ENCODE peak calls at places on chromosomes 2 and 18, in nine cellular contexts. N, R, J, H, D, Z, A, F and K are unnamed samples.

GRCh38 chr2:10750610-10751009 is 29.2 kb downstream of the ATP6V1C2 start:
- DNase-seq in J (no peak), H (no peak), D (no peak), N (peak), A (no peak), F (peak), R (no peak), Z (no peak), K (no peak)

GRCh38 chr2:234286956-234287355 is 209.9 kb downstream of the ARL4C start:
- DNase-seq in N (no peak), Z (no peak), J (no peak), A (no peak), D (no peak), R (no peak), F (no peak), H (no peak), K (no peak)

GRCh38 chr18:36627616-36628015 is 201.2 kb downstream of the TPGS2 start:
- DNase-seq in J (no peak), F (peak), N (peak), H (no peak), A (no peak), D (no peak), Z (no peak), R (no peak), K (peak)

GRCh38 chr2:192498747-192499146 is 304.0 kb upstream of the TMEFF2 start:
- DNase-seq in H (no peak), R (no peak), D (no peak), J (no peak), F (no peak), Z (no peak), N (no peak), A (no peak), K (no peak)

GRCh38 chr18:75162467-75162866 is 46.5 kb downstream of the PTGR3 start:
- DNase-seq in F (peak), N (peak), D (peak), R (peak), Z (peak), H (no peak), A (no peak), J (no peak), K (no peak)

GRCh38 chr18:3321133-3321812 is 59.3 kb downstream of the MYL12B start:
- DNase-seq in A (peak), Z (peak), J (no peak), N (peak), R (peak), D (no peak), H (no peak), F (peak), K (peak)

GRCh38 chr2:106120432-106120831 is 73.7 kb downstream of the UXS1 start:
- DNase-seq in F (no peak), R (peak), J (no peak), A (no peak), H (no peak), Z (no peak), D (no peak), N (no peak), K (no peak)

GRCh38 chr18:76657428-76657827 is 162.4 kb upstream of the ZNF516 start:
- DNase-seq in F (no peak), A (no peak), J (no peak), R (no peak), Z (no peak), D (no peak), H (no peak), N (no peak), K (peak)

GRCh38 chr18:61973273-61974115 is 80.7 kb upstream of the RNF152 start:
- DNase-seq in H (no peak), Z (no peak), J (no peak), A (no peak), D (no peak), F (no peak), R (no peak), N (no peak), K (no peak)

GRCh38 chr2:147916067-147916466 is 71.2 kb downstream of the ACVR2A start:
- DNase-seq in D (no peak), A (no peak), N (no peak), J (no peak), R (no peak), Z (no peak), F (no peak), H (no peak), K (no peak)

GRCh38 chr2:147909178-147909577 is 64.3 kb downstream of the ACVR2A start:
- DNase-seq in Z (no peak), D (no peak), A (no peak), J (no peak), F (no peak), H (no peak), R (no peak), N (no peak), K (no peak)

GRCh38 chr2:147910990-147911473 is 66.2 kb downstream of the ACVR2A start:
- DNase-seq in R (no peak), A (peak), F (peak), N (peak), D (peak), Z (peak), H (no peak), J (no peak), K (peak)

GRCh38 chr2:147916723-147917122 is 71.9 kb downstream of the ACVR2A start:
- DNase-seq in F (no peak), J (no peak), A (no peak), R (no peak), N (no peak), H (no peak), Z (no peak), D (no peak), K (no peak)

GRCh38 chr2:147913701-147914480 is 69.1 kb downstream of the ACVR2A start:
- DNase-seq in R (no peak), J (no peak), Z (no peak), D (no peak), F (peak), A (no peak), N (peak), H (no peak), K (no peak)
- TF ChIP-seq CTCF in R (no peak), J (no peak), Z (no peak), D (no peak), F (no peak), A (no peak), N (no peak), H (no peak), K (no peak)

DNA sequence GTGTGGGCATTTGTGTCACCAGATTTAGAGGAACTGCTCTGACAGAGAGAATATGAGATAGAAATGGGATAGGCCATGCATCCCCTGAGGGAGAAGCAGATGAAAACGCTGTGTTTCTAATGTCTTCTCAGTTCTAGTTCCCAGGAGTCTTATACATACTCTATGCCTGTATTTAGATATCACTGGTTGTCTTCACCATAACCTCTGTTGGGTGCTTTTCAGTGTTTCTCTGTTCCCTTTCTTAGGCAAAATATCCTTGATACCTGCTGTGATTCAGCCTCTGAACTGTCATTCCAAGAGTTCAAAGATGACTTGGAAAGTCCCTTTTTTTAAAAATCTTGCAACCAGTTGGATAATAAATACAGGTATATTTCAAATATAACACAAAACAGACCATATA is 246.8 kb upstream of the SLC39A10 start:
- DNase-seq in R (no peak), J (no peak), D (no peak), H (no peak), N (no peak), Z (no peak), F (no peak), A (no peak), K (no peak)
- H3K4me3 ChIP-seq in R (no peak), J (no peak), D (no peak), H (no peak), N (no peak), Z (no peak), F (no peak), A (no peak), K (no peak)

DNA sequence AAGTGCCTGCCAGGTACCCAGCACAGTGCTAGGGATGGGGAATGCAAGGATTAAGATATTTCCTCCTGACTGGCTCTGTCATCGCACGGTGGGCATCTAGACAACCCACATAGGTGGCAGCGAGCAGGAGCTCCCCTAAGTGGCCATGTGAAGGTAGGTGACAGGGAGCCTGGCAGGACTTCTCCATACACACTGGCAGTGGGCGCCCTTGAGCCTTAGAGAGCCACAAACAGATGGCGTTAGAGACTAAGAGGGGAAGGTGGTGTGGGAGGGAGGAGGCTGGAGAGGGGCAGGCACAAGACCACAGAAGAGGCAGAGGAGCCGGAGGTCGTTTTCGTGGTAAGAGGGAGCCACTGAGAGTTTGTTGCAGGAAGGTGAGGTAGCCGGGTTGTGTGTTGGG is 15.2 kb downstream of the PRELID3A start:
- DNase-seq in D (no peak), H (no peak), A (no peak), F (no peak), Z (peak), N (no peak), J (no peak), R (no peak), K (no peak)
- TF ChIP-seq CTCF in D (no peak), H (no peak), A (peak), F (peak), Z (no peak), N (no peak), J (no peak), R (no peak), K (no peak)

DNA sequence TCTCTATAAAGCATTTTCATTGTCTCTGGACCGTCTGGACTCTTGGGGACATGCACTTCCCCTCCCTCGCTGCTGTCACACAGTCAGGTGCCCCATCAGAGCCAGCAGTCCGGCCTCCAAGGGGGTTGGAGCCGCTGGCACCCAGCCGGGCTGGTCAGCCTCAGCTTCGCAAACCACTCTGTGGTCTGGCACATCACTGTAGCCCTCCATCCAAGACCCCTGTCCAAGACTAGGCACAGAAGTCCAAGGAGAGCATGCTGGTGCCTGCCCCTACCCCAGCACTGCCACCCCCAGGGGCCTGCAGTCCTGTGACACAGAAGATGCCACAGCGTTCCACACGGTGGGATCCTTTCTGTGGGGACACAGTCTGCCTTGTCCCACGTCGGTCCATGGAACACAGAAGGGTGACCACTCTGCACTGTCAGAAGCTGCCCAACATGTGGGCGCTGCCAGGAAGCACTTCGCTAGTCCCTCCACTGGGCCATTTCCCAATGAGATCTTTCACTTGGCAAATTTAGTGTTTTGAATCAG is 114.8 kb upstream of the GPC1 start:
- DNase-seq in N (no peak), Z (no peak), D (no peak), A (no peak), R (peak), F (no peak), H (no peak), J (no peak), K (no peak)
- H3K4me3 ChIP-seq in N (no peak), Z (no peak), D (no peak), A (no peak), R (no peak), F (no peak), H (no peak), J (no peak), K (no peak)